ENCODE peak calls at places on chromosome X, in ten cellular contexts. One of them, this sample, is unnamed.

GRCh38 chrX:50470103-50471031 is at the start of gene DGKK:
- DNase-seq in left ventricle myocardium inferior: no peak
- DNase-seq in heart right ventricle: no peak
- DNase-seq in K562: no peak
- DNase-seq in Peyer's patch: no peak
- DNase-seq in GM13976: no peak
- DNase-seq in body of pancreas: no peak
- DNase-seq in endothelial cell: peak
- DNase-seq in H9: peak
- DNase-seq in sigmoid colon: no peak
- DNase-seq in this sample: no peak

GRCh38 chrX:57156397-57157049 is 19.3 kb upstream of the SPIN2A start:
- DNase-seq in left ventricle myocardium inferior: no peak
- DNase-seq in heart right ventricle: peak
- DNase-seq in K562: no peak
- DNase-seq in Peyer's patch: peak
- DNase-seq in GM13976: no peak
- DNase-seq in body of pancreas: peak
- DNase-seq in endothelial cell: peak
- DNase-seq in H9: peak
- DNase-seq in sigmoid colon: no peak
- DNase-seq in this sample: no peak

GRCh38 chrX:154320406-154320805 is 24.8 kb downstream of the TKTL1 start:
- DNase-seq in left ventricle myocardium inferior: no peak
- DNase-seq in heart right ventricle: no peak
- DNase-seq in K562: no peak
- DNase-seq in Peyer's patch: no peak
- DNase-seq in GM13976: no peak
- DNase-seq in body of pancreas: no peak
- DNase-seq in endothelial cell: no peak
- DNase-seq in H9: no peak
- DNase-seq in sigmoid colon: no peak
- DNase-seq in this sample: no peak

GRCh38 chrX:153719701-153720100 is 4.5 kb downstream of the BCAP31 start:
- DNase-seq in left ventricle myocardium inferior: no peak
- DNase-seq in heart right ventricle: no peak
- DNase-seq in K562: no peak
- DNase-seq in Peyer's patch: no peak
- DNase-seq in GM13976: no peak
- DNase-seq in body of pancreas: peak
- DNase-seq in endothelial cell: no peak
- DNase-seq in H9: no peak
- DNase-seq in sigmoid colon: no peak
- DNase-seq in this sample: no peak

GRCh38 chrX:10983526-10983925 is 127.6 kb upstream of the HCCS start:
- DNase-seq in left ventricle myocardium inferior: no peak
- DNase-seq in heart right ventricle: no peak
- DNase-seq in K562: no peak
- DNase-seq in Peyer's patch: no peak
- DNase-seq in GM13976: no peak
- DNase-seq in body of pancreas: no peak
- DNase-seq in endothelial cell: no peak
- DNase-seq in H9: no peak
- DNase-seq in sigmoid colon: no peak
- DNase-seq in this sample: no peak

GRCh38 chrX:50088645-50089044 is 112.2 kb downstream of the AKAP4 start:
- DNase-seq in left ventricle myocardium inferior: no peak
- DNase-seq in heart right ventricle: no peak
- DNase-seq in K562: no peak
- DNase-seq in Peyer's patch: no peak
- DNase-seq in GM13976: no peak
- DNase-seq in body of pancreas: no peak
- DNase-seq in endothelial cell: no peak
- DNase-seq in H9: no peak
- DNase-seq in sigmoid colon: no peak
- DNase-seq in this sample: no peak

GRCh38 chrX:130179579-130180215 is 7.9 kb downstream of the RAB33A start:
- DNase-seq in left ventricle myocardium inferior: no peak
- DNase-seq in heart right ventricle: no peak
- DNase-seq in K562: peak
- DNase-seq in Peyer's patch: no peak
- DNase-seq in GM13976: no peak
- DNase-seq in body of pancreas: no peak
- DNase-seq in endothelial cell: no peak
- DNase-seq in H9: no peak
- DNase-seq in sigmoid colon: no peak
- DNase-seq in this sample: no peak

GRCh38 chrX:104621781-104622180 is 55.8 kb downstream of the IL1RAPL2 start:
- DNase-seq in left ventricle myocardium inferior: no peak
- DNase-seq in heart right ventricle: no peak
- DNase-seq in K562: no peak
- DNase-seq in Peyer's patch: no peak
- DNase-seq in GM13976: no peak
- DNase-seq in body of pancreas: no peak
- DNase-seq in endothelial cell: no peak
- DNase-seq in H9: no peak
- DNase-seq in sigmoid colon: no peak
- DNase-seq in this sample: no peak

GRCh38 chrX:31832263-31832662 is 760.4 kb upstream of the FTHL17 start:
- DNase-seq in left ventricle myocardium inferior: no peak
- DNase-seq in heart right ventricle: no peak
- DNase-seq in K562: no peak
- DNase-seq in Peyer's patch: no peak
- DNase-seq in GM13976: no peak
- DNase-seq in body of pancreas: no peak
- DNase-seq in endothelial cell: no peak
- DNase-seq in H9: no peak
- DNase-seq in sigmoid colon: no peak
- DNase-seq in this sample: no peak

GRCh38 chrX:113330416-113330815 is 489.8 kb upstream of the AMOT start:
- DNase-seq in left ventricle myocardium inferior: no peak
- DNase-seq in heart right ventricle: no peak
- DNase-seq in K562: no peak
- DNase-seq in Peyer's patch: no peak
- DNase-seq in GM13976: no peak
- DNase-seq in body of pancreas: no peak
- DNase-seq in endothelial cell: no peak
- DNase-seq in H9: no peak
- DNase-seq in sigmoid colon: no peak
- DNase-seq in this sample: no peak

GRCh38 chrX:12865359-12865758 is 1.5 kb upstream of the TLR7 start:
- DNase-seq in left ventricle myocardium inferior: no peak
- DNase-seq in heart right ventricle: no peak
- DNase-seq in K562: no peak
- DNase-seq in Peyer's patch: no peak
- DNase-seq in GM13976: no peak
- DNase-seq in body of pancreas: no peak
- DNase-seq in endothelial cell: no peak
- DNase-seq in H9: no peak
- DNase-seq in sigmoid colon: no peak
- DNase-seq in this sample: no peak

GRCh38 chrX:119541188-119541587 is 24.0 kb downstream of the STEEP1 start:
- DNase-seq in left ventricle myocardium inferior: no peak
- DNase-seq in heart right ventricle: no peak
- DNase-seq in K562: no peak
- DNase-seq in Peyer's patch: no peak
- DNase-seq in GM13976: no peak
- DNase-seq in body of pancreas: no peak
- DNase-seq in endothelial cell: no peak
- DNase-seq in H9: peak
- DNase-seq in sigmoid colon: no peak
- DNase-seq in this sample: no peak

GRCh38 chrX:15947648-15948317 is 93.2 kb upstream of the AP1S2 start:
- DNase-seq in left ventricle myocardium inferior: no peak
- DNase-seq in heart right ventricle: no peak
- DNase-seq in K562: peak
- DNase-seq in Peyer's patch: no peak
- DNase-seq in GM13976: no peak
- DNase-seq in body of pancreas: no peak
- DNase-seq in endothelial cell: peak
- DNase-seq in H9: peak
- DNase-seq in sigmoid colon: no peak
- DNase-seq in this sample: no peak

GRCh38 chrX:74230094-74230493 is 73.9 kb upstream of the ZCCHC13 start:
- DNase-seq in left ventricle myocardium inferior: no peak
- DNase-seq in heart right ventricle: no peak
- DNase-seq in K562: no peak
- DNase-seq in Peyer's patch: no peak
- DNase-seq in GM13976: no peak
- DNase-seq in body of pancreas: no peak
- DNase-seq in endothelial cell: no peak
- DNase-seq in H9: no peak
- DNase-seq in sigmoid colon: no peak
- DNase-seq in this sample: no peak
- TF ChIP-seq CTCF in left ventricle myocardium inferior: peak
- TF ChIP-seq CTCF in heart right ventricle: no peak
- TF ChIP-seq CTCF in K562: no peak
- TF ChIP-seq CTCF in Peyer's patch: no peak
- TF ChIP-seq CTCF in GM13976: no peak
- TF ChIP-seq CTCF in body of pancreas: no peak
- TF ChIP-seq CTCF in endothelial cell: no peak
- TF ChIP-seq CTCF in H9: no peak
- TF ChIP-seq CTCF in sigmoid colon: no peak
- TF ChIP-seq CTCF in this sample: no peak

GRCh38 chrX:132634521-132634920 is 145.7 kb upstream of the MBNL3 start:
- DNase-seq in left ventricle myocardium inferior: no peak
- DNase-seq in heart right ventricle: no peak
- DNase-seq in K562: no peak
- DNase-seq in Peyer's patch: no peak
- DNase-seq in GM13976: no peak
- DNase-seq in body of pancreas: no peak
- DNase-seq in endothelial cell: peak
- DNase-seq in H9: no peak
- DNase-seq in sigmoid colon: no peak
- DNase-seq in this sample: no peak

GRCh38 chrX:132636080-132636479 is 147.2 kb upstream of the MBNL3 start:
- DNase-seq in left ventricle myocardium inferior: no peak
- DNase-seq in heart right ventricle: no peak
- DNase-seq in K562: no peak
- DNase-seq in Peyer's patch: no peak
- DNase-seq in GM13976: no peak
- DNase-seq in body of pancreas: no peak
- DNase-seq in endothelial cell: no peak
- DNase-seq in H9: no peak
- DNase-seq in sigmoid colon: no peak
- DNase-seq in this sample: no peak

DNA sequence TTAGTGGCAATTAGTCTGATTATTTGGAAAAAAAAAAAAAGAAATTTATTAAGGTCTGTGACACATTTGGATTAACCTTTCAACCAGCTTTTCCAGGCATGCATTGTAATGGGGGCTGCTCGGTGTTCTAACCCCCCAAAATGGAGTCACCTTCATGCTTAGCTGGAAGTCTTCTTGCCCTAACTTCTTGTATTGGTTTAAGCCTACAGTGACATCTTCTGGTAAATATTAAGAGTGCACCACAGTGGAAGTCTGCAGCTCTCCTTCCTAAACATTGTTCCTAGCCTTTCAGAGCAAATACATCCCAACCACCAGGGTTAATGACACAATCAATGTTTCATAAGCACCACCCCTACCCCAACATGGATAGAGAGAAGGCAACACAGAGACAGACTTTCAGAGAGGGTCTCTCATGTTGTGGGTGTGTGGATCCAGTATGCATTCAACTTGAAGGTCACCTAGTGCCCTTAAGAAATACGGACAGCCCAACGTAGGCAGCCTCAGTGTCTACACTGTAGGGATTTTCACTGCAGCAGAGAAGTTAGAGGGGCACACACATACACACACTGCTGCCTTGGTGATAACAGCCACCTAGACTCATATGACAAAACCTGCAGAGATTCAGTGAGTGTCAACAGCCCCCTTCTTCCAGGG is 142.9 kb upstream of the MBNL3 start:
- DNase-seq in left ventricle myocardium inferior: no peak
- DNase-seq in heart right ventricle: no peak
- DNase-seq in K562: peak
- DNase-seq in Peyer's patch: no peak
- DNase-seq in GM13976: peak
- DNase-seq in body of pancreas: no peak
- DNase-seq in endothelial cell: peak
- DNase-seq in H9: no peak
- DNase-seq in sigmoid colon: no peak
- DNase-seq in this sample: no peak
- TF ChIP-seq CTCF in left ventricle myocardium inferior: peak
- TF ChIP-seq CTCF in heart right ventricle: peak
- TF ChIP-seq CTCF in K562: peak
- TF ChIP-seq CTCF in Peyer's patch: no peak
- TF ChIP-seq CTCF in GM13976: peak
- TF ChIP-seq CTCF in body of pancreas: no peak
- TF ChIP-seq CTCF in endothelial cell: no peak
- TF ChIP-seq CTCF in H9: peak
- TF ChIP-seq CTCF in sigmoid colon: peak
- TF ChIP-seq CTCF in this sample: peak

DNA sequence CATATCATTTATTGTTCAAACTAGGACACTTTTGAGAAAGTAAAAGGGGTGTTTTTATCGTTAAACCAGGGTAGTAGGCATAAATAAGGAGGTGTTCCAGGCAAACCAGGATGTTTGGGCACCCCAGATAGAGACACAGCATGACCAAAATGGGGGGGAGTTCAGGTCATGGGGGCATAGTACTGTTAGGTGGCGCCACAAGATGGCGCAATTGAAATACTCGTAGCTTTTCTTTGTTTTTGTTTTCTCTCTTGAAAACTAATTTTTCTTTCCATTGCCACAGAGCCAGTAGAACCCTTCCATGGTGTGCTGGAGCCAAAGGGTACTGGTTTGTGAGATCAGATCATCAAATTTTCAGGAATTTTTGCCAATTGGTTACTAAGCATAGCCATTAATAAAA is 283.4 kb downstream of the BCOR start:
- DNase-seq in left ventricle myocardium inferior: no peak
- DNase-seq in heart right ventricle: no peak
- DNase-seq in K562: peak
- DNase-seq in Peyer's patch: peak
- DNase-seq in GM13976: peak
- DNase-seq in body of pancreas: peak
- DNase-seq in endothelial cell: no peak
- DNase-seq in H9: no peak
- DNase-seq in sigmoid colon: no peak
- DNase-seq in this sample: no peak
- TF ChIP-seq CTCF in left ventricle myocardium inferior: peak
- TF ChIP-seq CTCF in heart right ventricle: peak
- TF ChIP-seq CTCF in K562: no peak
- TF ChIP-seq CTCF in Peyer's patch: no peak
- TF ChIP-seq CTCF in GM13976: peak
- TF ChIP-seq CTCF in body of pancreas: no peak
- TF ChIP-seq CTCF in endothelial cell: peak
- TF ChIP-seq CTCF in H9: peak
- TF ChIP-seq CTCF in sigmoid colon: peak
- TF ChIP-seq CTCF in this sample: peak

DNA sequence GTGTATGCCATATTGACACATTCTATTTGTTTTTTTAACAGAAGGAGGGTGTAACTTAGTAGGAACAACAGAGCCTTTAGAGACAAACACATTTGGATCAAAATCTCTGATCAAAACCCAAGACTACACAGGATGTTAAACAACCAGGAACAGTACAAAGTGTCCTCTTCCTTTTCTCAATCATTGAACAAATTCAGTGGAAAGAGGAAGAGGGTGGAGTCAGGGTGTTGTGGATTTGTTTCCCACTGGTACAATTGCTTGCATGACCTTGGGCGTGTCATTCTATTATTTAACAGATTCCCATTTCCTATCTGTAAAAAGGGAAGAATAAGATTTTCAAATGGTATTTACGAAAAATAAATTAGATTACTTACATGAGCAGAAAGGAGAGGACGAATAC is 1162.8 kb upstream of the PRKX start:
- DNase-seq in left ventricle myocardium inferior: no peak
- DNase-seq in heart right ventricle: no peak
- DNase-seq in K562: no peak
- DNase-seq in Peyer's patch: no peak
- DNase-seq in GM13976: no peak
- DNase-seq in body of pancreas: no peak
- DNase-seq in endothelial cell: no peak
- DNase-seq in H9: no peak
- DNase-seq in sigmoid colon: no peak
- DNase-seq in this sample: no peak
- TF ChIP-seq CTCF in left ventricle myocardium inferior: no peak
- TF ChIP-seq CTCF in heart right ventricle: no peak
- TF ChIP-seq CTCF in K562: no peak
- TF ChIP-seq CTCF in Peyer's patch: no peak
- TF ChIP-seq CTCF in GM13976: no peak
- TF ChIP-seq CTCF in body of pancreas: no peak
- TF ChIP-seq CTCF in endothelial cell: no peak
- TF ChIP-seq CTCF in H9: no peak
- TF ChIP-seq CTCF in sigmoid colon: no peak
- TF ChIP-seq CTCF in this sample: no peak